ENCODE peak calls at places on chromosomes 3 and 15, in ten cellular contexts. Z is GM12878; E is body of pancreas; F is cardiac muscle cell; M is HCT116; G is mammary epithelial cell; O is CD8-positive, alpha-beta memory T cell; Y is RWPE2; Q is fibroblast of lung; T is DND-41. L is an unnamed sample. For H3K9me3, the result is how much of the 10 kb centered on the place peaks cover.

GRCh38 chr3:104604326-104605010 is 762.2 kb upstream of the ALCAM start:
- DNase-seq in Z (no peak), E (no peak), F (peak), M (peak), G (peak), O (no peak), Y (no peak), Q (peak), T (no peak), L (no peak)

GRCh38 chr15:95511680-95512079 is 818.8 kb upstream of the NR2F2 start:
- DNase-seq in Z (no peak), E (no peak), F (no peak), M (no peak), G (peak), O (no peak), Y (no peak), Q (no peak), T (no peak), L (no peak)

GRCh38 chr3:47817609-47818008 is 14.7 kb downstream of the DHX30 start:
- DNase-seq in Z (no peak), E (no peak), F (no peak), M (no peak), G (no peak), O (no peak), Y (no peak), Q (no peak), T (no peak), L (no peak)

GRCh38 chr3:27758083-27758482 is 36.0 kb upstream of the EOMES start:
- DNase-seq in Z (no peak), E (no peak), F (peak), M (peak), G (peak), O (no peak), Y (peak), Q (peak), T (no peak), L (no peak)

GRCh38 chr3:187811580-187812250 is 66.4 kb upstream of the BCL6 start:
- DNase-seq in Z (no peak), E (no peak), F (peak), M (no peak), G (peak), O (no peak), Y (no peak), Q (peak), T (no peak), L (no peak)

GRCh38 chr3:117597865-117598264 is 888.3 kb downstream of the TUSC7 start:
- DNase-seq in Z (no peak), E (no peak), F (no peak), M (no peak), G (no peak), O (no peak), Y (no peak), Q (no peak), T (no peak), L (no peak)

GRCh38 chr3:168002786-168003368 is 92.8 kb downstream of the GOLIM4 start:
- DNase-seq in Z (no peak), E (peak), F (peak), M (no peak), G (peak), O (no peak), Y (peak), Q (peak), T (no peak), L (no peak)

GRCh38 chr15:45689616-45690015 is 54.8 kb downstream of the SQOR start:
- DNase-seq in Z (no peak), E (no peak), F (no peak), M (no peak), G (no peak), O (no peak), Y (no peak), Q (no peak), T (no peak), L (no peak)

GRCh38 chr15:37106490-37107001 is 6.2 kb upstream of the MEIS2 start:
- DNase-seq in Z (no peak), E (no peak), F (peak), M (no peak), G (no peak), O (no peak), Y (no peak), Q (peak), T (no peak), L (no peak)

GRCh38 chr3:12286927-12287726 is 1.7 kb upstream of the PPARG start:
- DNase-seq in Z (no peak), E (no peak), F (peak), M (no peak), G (no peak), O (no peak), Y (no peak), Q (peak), T (no peak), L (no peak)

GRCh38 chr3:138935505-138935863 is 11.5 kb downstream of the FOXL2 start:
- DNase-seq in Z (no peak), E (no peak), F (no peak), M (no peak), G (no peak), O (no peak), Y (no peak), Q (no peak), T (no peak), L (no peak)
- H3K4me3 ChIP-seq in Z (no peak), E (no peak), F (no peak), M (peak), G (no peak), O (peak), Y (no peak), Q (no peak), T (no peak), L (peak)

GRCh38 chr3:147393261-147393964 is 12.9 kb downstream of the ZIC4 start:
- DNase-seq in Z (no peak), E (no peak), F (no peak), M (no peak), G (no peak), O (no peak), Y (no peak), Q (no peak), T (no peak), L (no peak)

GRCh38 chr3:147394168-147394941 is 12.0 kb downstream of the ZIC4 start:
- DNase-seq in Z (no peak), E (no peak), F (no peak), M (no peak), G (no peak), O (no peak), Y (no peak), Q (no peak), T (no peak), L (no peak)

GRCh38 chr3:147391726-147392082 is 14.6 kb downstream of the ZIC4 start:
- DNase-seq in Z (no peak), E (no peak), F (no peak), M (no peak), G (no peak), O (no peak), Y (no peak), Q (no peak), T (no peak), L (no peak)

GRCh38 chr3:147390589-147391569 is 15.5 kb downstream of the ZIC4 start:
- DNase-seq in Z (no peak), E (no peak), F (no peak), M (no peak), G (no peak), O (no peak), Y (no peak), Q (no peak), T (no peak), L (no peak)

GRCh38 chr3:147392083-147392916 is 14.0 kb downstream of the ZIC4 start:
- DNase-seq in Z (no peak), E (peak), F (no peak), M (no peak), G (no peak), O (no peak), Y (no peak), Q (no peak), T (no peak), L (no peak)
- H3K9me3 ChIP-seq in Z (under half), E (under half), F (under half), M (under half), G (under half), O (under half), Y (under half), Q (under half), T (under half), L (under half)

DNA sequence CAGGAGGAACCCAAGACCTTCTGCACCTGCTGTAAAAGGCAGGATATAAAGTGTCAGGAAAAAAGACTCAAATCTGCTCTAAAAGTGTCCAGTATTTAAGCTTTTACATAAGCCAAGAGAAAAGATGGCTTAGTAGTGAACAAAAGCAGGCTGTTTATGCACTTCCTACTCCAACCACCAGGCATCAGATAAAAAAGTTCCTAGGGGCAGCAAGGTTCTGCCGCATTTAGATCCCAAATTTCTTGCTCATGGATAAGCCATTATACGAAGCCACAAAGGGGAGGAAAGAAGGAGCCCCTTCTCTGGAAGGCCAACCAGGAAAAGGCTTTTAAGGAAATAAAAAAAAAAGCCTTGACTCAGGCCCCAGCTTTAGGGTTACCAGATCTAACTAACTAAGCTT is 10.6 kb upstream of the SLC9C1 start:
- DNase-seq in Z (no peak), E (no peak), F (peak), M (no peak), G (no peak), O (no peak), Y (no peak), Q (no peak), T (no peak), L (no peak)
- H3K4me3 ChIP-seq in Z (no peak), E (no peak), F (peak), M (no peak), G (no peak), O (peak), Y (no peak), Q (no peak), T (no peak), L (peak)

DNA sequence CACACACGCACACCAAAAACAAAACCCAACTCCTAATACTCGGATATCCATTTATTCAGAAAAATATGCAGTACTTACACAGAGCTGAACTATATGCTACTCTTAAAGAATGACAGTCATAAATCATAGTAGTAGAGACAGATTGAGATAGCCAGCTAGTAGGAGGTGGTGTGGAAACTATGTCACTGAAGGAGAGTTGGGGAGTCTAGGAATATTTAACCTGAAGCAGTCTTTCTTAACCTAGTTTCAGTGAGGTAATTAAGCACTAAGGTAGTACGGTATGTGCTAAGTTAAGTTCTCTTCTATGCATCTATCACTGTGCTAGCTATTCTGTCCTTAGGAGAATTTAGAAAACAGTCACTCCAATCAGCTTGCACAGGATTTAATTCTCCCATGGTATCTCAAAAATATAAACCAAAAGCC is 54.2 kb downstream of the ANKRD28 start:
- DNase-seq in Z (no peak), E (no peak), F (no peak), M (no peak), G (no peak), O (no peak), Y (no peak), Q (no peak), T (no peak), L (no peak)
- H3K9me3 ChIP-seq in Z (under half), E (under half), F (under half), M (under half), G (under half), O (under half), Y (under half), Q (under half), T (under half), L (under half)

GRCh38 chr3:38560284-38560683 is 64.1 kb downstream of the EXOG start:
- DNase-seq in Z (no peak), E (no peak), F (no peak), M (no peak), G (no peak), O (no peak), Y (no peak), Q (no peak), T (no peak), L (no peak)

GRCh38 chr3:38562467-38562925 is 66.4 kb downstream of the EXOG start:
- DNase-seq in Z (no peak), E (no peak), F (no peak), M (no peak), G (no peak), O (no peak), Y (no peak), Q (no peak), T (no peak), L (no peak)

GRCh38 chr3:38561746-38562466 is 65.8 kb downstream of the EXOG start:
- DNase-seq in Z (no peak), E (no peak), F (no peak), M (no peak), G (no peak), O (no peak), Y (no peak), Q (no peak), T (no peak), L (no peak)

GRCh38 chr3:38563070-38563901 is 67.1 kb downstream of the EXOG start:
- DNase-seq in Z (no peak), E (no peak), F (no peak), M (no peak), G (no peak), O (no peak), Y (no peak), Q (no peak), T (no peak), L (no peak)

DNA sequence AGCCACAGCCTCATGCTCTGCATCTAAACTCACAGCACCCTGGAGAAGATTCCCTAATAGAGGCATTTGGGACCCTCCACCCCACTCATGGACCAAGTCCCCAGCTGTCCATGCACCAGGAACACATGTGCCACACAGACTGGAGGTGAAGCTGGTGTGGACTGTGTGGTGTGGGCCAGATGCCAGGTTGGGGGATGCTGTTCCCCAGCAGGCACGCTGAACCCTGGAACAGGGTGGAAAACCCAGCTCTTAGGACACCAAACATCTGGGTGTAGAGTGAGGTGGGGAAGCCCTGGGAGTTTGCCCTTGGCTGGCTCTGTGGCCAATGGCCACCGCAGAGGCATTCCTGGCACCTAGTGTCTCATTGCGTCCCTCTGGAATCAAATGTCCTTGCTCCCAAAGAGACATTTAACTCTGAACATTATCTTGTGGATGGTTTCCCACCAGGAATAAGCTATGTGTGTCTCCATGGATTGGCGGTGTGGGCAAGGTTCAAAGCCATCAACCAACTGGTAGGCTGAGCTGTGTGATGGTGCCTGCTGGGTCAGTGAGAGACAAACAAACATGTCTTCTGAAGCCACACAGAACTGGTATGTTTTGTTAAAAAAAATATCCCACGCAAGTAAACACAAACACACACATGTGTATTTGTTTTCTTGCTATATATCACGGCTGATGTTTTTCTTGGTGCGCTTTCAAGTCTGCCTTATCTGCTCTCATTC is 65.0 kb downstream of the EXOG start:
- DNase-seq in Z (no peak), E (no peak), F (no peak), M (no peak), G (no peak), O (no peak), Y (no peak), Q (no peak), T (no peak), L (no peak)
- H3K4me3 ChIP-seq in Z (no peak), E (no peak), F (no peak), M (no peak), G (no peak), O (no peak), Y (no peak), Q (no peak), T (no peak), L (no peak)

GRCh38 chr15:25239471-25240345 is 199.1 kb downstream of the UBE3A start:
- DNase-seq in Z (no peak), E (no peak), F (no peak), M (no peak), G (no peak), O (no peak), Y (no peak), Q (no peak), T (no peak), L (no peak)
- H3K9me3 ChIP-seq in Z (under half), E (under half), F (under half), M (under half), G (half or more), O (under half), Y (half or more), Q (under half), T (under half), L (under half)

GRCh38 chr3:140708815-140709214 is 31.0 kb downstream of the TRIM42 start:
- DNase-seq in Z (no peak), E (no peak), F (no peak), M (no peak), G (no peak), O (no peak), Y (no peak), Q (no peak), T (no peak), L (no peak)

GRCh38 chr3:140709751-140710150 is 31.9 kb downstream of the TRIM42 start:
- DNase-seq in Z (no peak), E (no peak), F (no peak), M (no peak), G (no peak), O (no peak), Y (no peak), Q (no peak), T (no peak), L (no peak)

GRCh38 chr3:140712301-140712700 is 34.4 kb downstream of the TRIM42 start:
- DNase-seq in Z (no peak), E (no peak), F (no peak), M (no peak), G (no peak), O (no peak), Y (no peak), Q (no peak), T (no peak), L (no peak)

GRCh38 chr3:140711719-140712086 is 33.8 kb downstream of the TRIM42 start:
- DNase-seq in Z (no peak), E (no peak), F (no peak), M (no peak), G (no peak), O (no peak), Y (no peak), Q (no peak), T (no peak), L (no peak)

DNA sequence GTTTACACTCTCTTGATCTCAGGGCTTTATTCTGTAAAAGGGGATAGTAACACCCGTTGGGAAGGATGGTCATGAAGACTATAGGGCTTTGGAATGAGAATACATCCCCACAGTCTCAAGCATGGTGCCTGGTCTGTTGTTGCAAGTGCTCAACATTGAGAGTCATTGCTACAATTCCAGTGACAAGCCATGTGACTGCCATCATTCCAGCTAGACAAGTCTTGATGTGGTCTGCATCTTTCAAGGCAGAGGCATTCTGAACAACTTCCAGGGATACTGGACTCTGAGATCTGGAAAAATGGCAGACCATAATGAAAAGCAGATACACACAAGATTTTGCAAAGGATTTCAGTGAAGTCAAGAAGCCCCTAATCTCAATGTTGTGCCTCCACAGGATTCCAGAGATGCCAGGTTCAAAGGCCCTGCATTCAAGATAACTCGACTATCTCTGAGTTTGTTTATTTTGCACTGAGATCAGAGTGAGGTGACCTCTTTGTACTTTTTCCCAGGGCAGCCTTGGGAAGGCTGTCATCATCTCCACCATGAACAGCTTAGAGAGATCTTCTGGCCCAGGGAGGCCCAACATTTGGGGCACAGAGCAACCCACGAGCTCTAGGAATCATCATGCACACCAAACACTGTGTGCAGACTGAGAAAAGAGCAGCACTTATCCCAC is 33.3 kb downstream of the TRIM42 start:
- DNase-seq in Z (no peak), E (no peak), F (no peak), M (no peak), G (no peak), O (no peak), Y (no peak), Q (no peak), T (no peak), L (no peak)
- H3K4me3 ChIP-seq in Z (no peak), E (no peak), F (no peak), M (no peak), G (no peak), O (no peak), Y (no peak), Q (no peak), T (no peak), L (no peak)

GRCh38 chr3:3927965-3928364 is 128.7 kb downstream of the LRRN1 start:
- DNase-seq in Z (no peak), E (no peak), F (no peak), M (no peak), G (no peak), O (no peak), Y (no peak), Q (no peak), T (no peak), L (no peak)
- H3K9me3 ChIP-seq in Z (under half), E (under half), F (under half), M (under half), G (under half), O (under half), Y (under half), Q (under half), T (under half), L (under half)

DNA sequence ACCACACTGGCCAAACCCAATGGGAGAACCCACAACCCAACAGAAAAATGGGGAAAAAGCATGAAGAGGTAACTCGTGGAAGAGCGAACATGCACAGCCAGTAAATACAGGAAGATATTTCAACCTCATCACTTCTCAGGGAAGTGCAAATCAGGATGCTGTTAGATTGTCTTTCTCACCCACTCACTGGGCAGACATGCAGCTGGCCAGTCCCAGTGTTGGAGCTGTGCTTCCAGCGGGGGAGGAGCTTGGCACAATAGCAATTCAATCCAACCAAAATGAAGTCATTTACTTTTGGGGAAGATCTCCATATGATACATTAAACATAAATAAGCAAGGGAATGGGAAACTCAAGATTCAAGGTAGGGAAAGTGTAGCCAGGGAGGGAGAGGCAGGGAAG is 12.1 kb downstream of the WNT7A start:
- DNase-seq in Z (no peak), E (no peak), F (no peak), M (no peak), G (no peak), O (no peak), Y (no peak), Q (no peak), T (no peak), L (no peak)
- H3K4me3 ChIP-seq in Z (no peak), E (no peak), F (no peak), M (no peak), G (no peak), O (peak), Y (no peak), Q (no peak), T (no peak), L (no peak)

L was measured in thoracic aorta.